ENCODE peak calls at places on chromosomes 7 and 10, in five cellular contexts. I, L, M, X and U are unnamed samples.

GRCh38 chr7:34087892-34088891 is 182.9 kb downstream of the BMPER start:
- DNase-seq in I (no peak), M (no peak), L (peak; percentile 46), X (no peak), U (no peak)

GRCh38 chr10:5046410-5046809 is 42.8 kb upstream of the AKR1C2 start:
- DNase-seq in I (no peak), X (no peak), M (no peak), L (no peak), U (no peak)

GRCh38 chr10:62502995-62503613 is 128.9 kb downstream of the ZNF365 start:
- DNase-seq in X (no peak), M (no peak), L (no peak), I (no peak), U (no peak)

GRCh38 chr7:151018421-151019129 is 5.7 kb downstream of the ATG9B start:
- DNase-seq in I (no peak), L (peak; percentile 43), M (no peak), X (no peak), U (no peak)

GRCh38 chr10:99612167-99612831 is 7.9 kb downstream of the SLC25A28 start:
- DNase-seq in I (peak; percentile 77), M (no peak), L (no peak), X (no peak), U (no peak)

GRCh38 chr7:24721378-24722030 is 35.8 kb downstream of the GSDME start:
- DNase-seq in X (no peak), I (no peak), M (no peak), L (no peak), U (no peak)

GRCh38 chr7:107879400-107880035 is 11.5 kb upstream of the DLD start:
- DNase-seq in M (no peak), X (no peak), I (peak; percentile 56), L (peak; percentile 59), U (no peak)

GRCh38 chr10:128140425-128140824 is 14.2 kb upstream of the MKI67 start:
- DNase-seq in X (no peak), I (no peak), M (no peak), L (no peak), U (no peak)

GRCh38 chr7:137820677-137821420 is 25.9 kb downstream of the DGKI start:
- DNase-seq in L (no peak), M (peak; percentile 68), X (peak; percentile 10), I (no peak), U (no peak)

GRCh38 chr7:388461-388960 is 98.5 kb downstream of the FOXL3 start:
- DNase-seq in M (no peak), L (peak; percentile 22), X (no peak), I (no peak), U (no peak)

GRCh38 chr7:76340617-76341131 is 18.1 kb downstream of the YWHAG start:
- DNase-seq in L (no peak), X (no peak), I (no peak), M (peak; percentile 46), U (no peak)

GRCh38 chr7:130400120-130400572 is 19.9 kb downstream of the CPA1 start:
- DNase-seq in L (no peak), X (no peak), I (no peak), M (no peak), U (no peak)

GRCh38 chr7:129877146-129877792 is 75.5 kb downstream of the UBE2H start:
- DNase-seq in M (no peak), I (no peak), L (no peak), X (no peak), U (no peak)

GRCh38 chr10:114648368-114648767 is 9.7 kb downstream of the ABLIM1 start:
- DNase-seq in L (no peak), I (peak; percentile 50), X (no peak), M (no peak), U (no peak)

GRCh38 chr10:3095373-3096139 is 28.2 kb downstream of the PFKP start:
- DNase-seq in I (peak; percentile 92), L (no peak), M (peak; percentile 80), X (no peak), U (no peak)

GRCh38 chr7:46174192-46174572 is 253.1 kb upstream of the IGFBP3 start:
- DNase-seq in L (no peak), X (no peak), I (no peak), M (no peak), U (no peak)

GRCh38 chr10:107733328-107733727 is 568.8 kb upstream of the SORCS1 start:
- DNase-seq in M (no peak), I (no peak), X (no peak), L (no peak), U (no peak)

GRCh38 chr10:49105076-49105475 is 10.2 kb downstream of the VSTM4 start:
- DNase-seq in I (no peak), X (no peak), M (no peak), L (no peak), U (no peak)

GRCh38 chr10:87842776-87843497 is 20.4 kb downstream of the KLLN start:
- DNase-seq in X (no peak), L (no peak), I (no peak), M (no peak), U (no peak)

GRCh38 chr10:71268751-71269150 is 50.3 kb upstream of the SLC29A3 start:
- DNase-seq in L (no peak), X (no peak), M (no peak), I (no peak), U (no peak)

GRCh38 chr7:121624922-121625321 is 228.8 kb upstream of the FAM3C start:
- DNase-seq in I (no peak), X (peak; percentile 37), L (no peak), M (peak; percentile 64), U (no peak)

GRCh38 chr10:69644658-69645295 is 14.7 kb downstream of the FAM241B start:
- DNase-seq in X (peak; percentile 30), I (peak; percentile 90), L (peak; percentile 61), M (peak; percentile 65), U (no peak)

GRCh38 chr7:90067171-90067570 is 87.1 kb upstream of the STEAP1 start:
- DNase-seq in I (no peak), L (no peak), X (no peak), M (no peak), U (no peak)

GRCh38 chr10:6320320-6321010 is 117.7 kb downstream of the PFKFB3 start:
- DNase-seq in L (no peak), I (no peak), M (no peak), X (no peak), U (no peak)

GRCh38 chr7:27130540-27131389 is at the start of gene HOXA4:
- DNase-seq in X (peak; percentile 80), M (peak; percentile 98), I (no peak), L (peak; percentile 69), U (no peak)

GRCh38 chr7:25964483-25964961 is 187.5 kb upstream of the NFE2L3 start:
- DNase-seq in L (peak; percentile 59), X (no peak), I (no peak), M (no peak), U (no peak)

GRCh38 chr7:155361363-155361680 is 63.6 kb downstream of the INSIG1 start:
- DNase-seq in M (no peak), L (no peak), I (no peak), X (no peak), U (no peak)

GRCh38 chr10:73797324-73798025 is 12.1 kb downstream of the ZSWIM8 start:
- DNase-seq in M (peak; percentile 64), X (no peak), I (no peak), L (no peak), U (no peak)

GRCh38 chr7:31805209-31805818 is 118.3 kb downstream of the PPP1R17 start:
- DNase-seq in M (no peak), X (no peak), L (no peak), I (no peak), U (no peak)

DNA sequence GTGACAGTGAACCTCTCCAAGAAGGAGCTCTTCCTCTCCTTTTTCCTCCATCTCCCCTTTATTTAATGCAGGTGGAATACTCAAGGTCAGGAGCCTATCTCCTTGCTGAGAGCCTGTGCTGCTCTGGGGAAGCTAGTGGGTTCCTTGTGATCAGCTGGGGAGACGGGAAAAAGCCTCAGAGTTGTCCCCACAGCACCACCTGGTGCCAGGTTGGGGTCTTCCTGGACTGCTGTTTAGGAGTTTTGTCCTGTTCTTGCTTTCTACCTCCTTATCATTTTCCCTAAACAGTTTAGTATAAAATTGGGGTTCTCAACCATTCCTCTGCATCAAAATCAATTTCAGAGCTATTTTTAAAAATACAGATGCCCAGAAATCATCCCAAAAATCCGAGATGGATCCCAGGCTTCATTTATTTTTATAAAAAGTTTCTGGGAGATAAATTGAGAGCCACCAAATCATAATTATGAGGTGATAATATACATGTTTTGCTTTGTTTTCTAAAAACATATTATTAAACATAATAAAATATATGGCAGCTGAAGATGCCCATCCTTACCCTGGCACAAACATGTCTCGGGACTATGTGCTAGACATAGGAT is 44.3 kb downstream of the MACC1 start:
- DNase-seq in I (peak; percentile 61), M (peak; percentile 88), X (peak; percentile 71), L (peak; percentile 35), U (no peak)
- TF ChIP-seq EP300 in I (no peak), M (no peak), X (no peak), L (no peak), U (no peak)

GRCh38 chr7:135151162-135151932 is 3.5 kb downstream of the TMEM140 start:
- DNase-seq in L (no peak), X (no peak), M (no peak), I (no peak), U (no peak)

GRCh38 chr7:135156290-135156689 is 8.4 kb downstream of the TMEM140 start:
- DNase-seq in I (no peak), M (no peak), X (no peak), L (no peak), U (no peak)

GRCh38 chr7:135154734-135155133 is 6.9 kb downstream of the TMEM140 start:
- DNase-seq in L (no peak), X (no peak), M (no peak), I (no peak), U (no peak)

GRCh38 chr7:135150072-135150782 is 2.4 kb downstream of the TMEM140 start:
- DNase-seq in M (no peak), L (no peak), X (no peak), I (no peak), U (no peak)

DNA sequence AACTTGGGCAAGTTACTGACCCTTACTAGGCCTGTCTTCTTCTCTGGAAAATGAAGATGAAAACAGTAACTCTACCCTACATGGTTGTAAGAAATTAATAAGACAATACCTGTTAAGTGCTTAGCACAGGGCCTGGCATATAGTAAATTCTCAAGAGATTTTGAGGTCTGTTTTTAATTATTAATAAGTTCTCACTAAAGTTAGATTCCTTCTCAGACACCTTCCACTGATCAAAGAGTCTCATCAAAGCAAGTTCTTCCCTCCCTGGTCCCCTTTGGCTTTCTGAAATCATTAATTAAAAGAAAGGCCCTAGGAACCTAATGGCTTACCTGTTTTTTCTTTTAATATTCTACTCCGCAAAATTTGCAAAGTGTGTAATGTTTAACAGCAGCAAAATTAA is 4.6 kb downstream of the TMEM140 start:
- DNase-seq in L (no peak), M (no peak), X (no peak), I (no peak), U (no peak)
- TF ChIP-seq POLR2A in L (no peak), M (no peak), X (no peak), I (no peak), U (no peak)

GRCh38 chr10:79166312-79166721 is 97.6 kb downstream of the ZMIZ1 start:
- DNase-seq in I (no peak), M (no peak), X (no peak), L (no peak), U (no peak)
- TF ChIP-seq EP300 in I (no peak), M (no peak), X (no peak), L (no peak), U (no peak)

DNA sequence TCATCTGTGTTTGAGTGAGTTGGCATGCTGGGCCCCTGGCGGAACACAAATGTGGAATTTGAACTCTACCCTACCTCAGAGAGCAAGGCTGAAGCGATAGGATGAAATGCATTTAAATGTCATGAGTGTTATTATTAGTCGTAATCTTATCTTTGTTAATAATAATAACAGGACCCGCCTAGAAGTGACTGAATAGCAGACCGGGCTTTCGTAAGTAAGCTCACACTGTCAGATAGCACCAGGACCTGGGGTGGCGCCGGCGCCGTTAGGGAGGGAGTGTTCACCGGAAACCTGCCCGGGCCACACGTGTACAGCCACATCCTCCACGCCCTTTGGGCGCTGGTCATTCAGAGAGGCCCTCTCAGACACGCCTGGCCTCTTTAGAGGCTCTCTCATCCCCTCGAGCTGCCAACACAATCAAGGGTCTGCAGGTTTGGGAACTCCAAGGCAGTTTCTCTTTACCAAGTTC is 63.6 kb downstream of the GRK5 start:
- DNase-seq in I (peak; percentile 50), M (no peak), L (peak; percentile 91), X (peak; percentile 82), U (no peak)
- TF ChIP-seq POLR2A in I (no peak), M (no peak), L (no peak), X (no peak), U (no peak)